ENCODE peak calls at places on chromosome 20, in seven cellular contexts. One of them, this sample, is unnamed.

GRCh38 chr20:57399587-57400261 is 8.5 kb downstream of the RBM38 start:
- DNase-seq in testis: peak
- DNase-seq in tibial nerve: no peak
- DNase-seq in suprapubic skin: no peak
- DNase-seq in breast epithelium: no peak
- DNase-seq in ovary: peak
- DNase-seq in Peyer's patch: no peak
- DNase-seq in this sample: no peak

GRCh38 chr20:48538856-48539255 is 288.9 kb downstream of the PREX1 start:
- DNase-seq in testis: no peak
- DNase-seq in tibial nerve: no peak
- DNase-seq in suprapubic skin: no peak
- DNase-seq in breast epithelium: no peak
- DNase-seq in ovary: no peak
- DNase-seq in Peyer's patch: no peak
- DNase-seq in this sample: no peak

GRCh38 chr20:20331796-20332195 is 36.1 kb upstream of the INSM1 start:
- DNase-seq in testis: no peak
- DNase-seq in tibial nerve: no peak
- DNase-seq in suprapubic skin: no peak
- DNase-seq in breast epithelium: no peak
- DNase-seq in ovary: no peak
- DNase-seq in Peyer's patch: no peak
- DNase-seq in this sample: no peak

GRCh38 chr20:52031574-52032303 is 159.8 kb downstream of the ZFP64 start:
- DNase-seq in testis: no peak
- DNase-seq in tibial nerve: no peak
- DNase-seq in suprapubic skin: no peak
- DNase-seq in breast epithelium: no peak
- DNase-seq in ovary: peak
- DNase-seq in Peyer's patch: peak
- DNase-seq in this sample: no peak

GRCh38 chr20:34979366-34980153 is 23.9 kb downstream of the MYH7B start:
- DNase-seq in testis: peak
- DNase-seq in tibial nerve: no peak
- DNase-seq in suprapubic skin: no peak
- DNase-seq in breast epithelium: no peak
- DNase-seq in ovary: no peak
- DNase-seq in Peyer's patch: no peak
- DNase-seq in this sample: peak

GRCh38 chr20:41452226-41452625 is 85.6 kb upstream of the EMILIN3 start:
- DNase-seq in testis: no peak
- DNase-seq in tibial nerve: no peak
- DNase-seq in suprapubic skin: no peak
- DNase-seq in breast epithelium: no peak
- DNase-seq in ovary: no peak
- DNase-seq in Peyer's patch: no peak
- DNase-seq in this sample: no peak

GRCh38 chr20:41476013-41476441 is 109.4 kb upstream of the EMILIN3 start:
- DNase-seq in testis: peak
- DNase-seq in tibial nerve: peak
- DNase-seq in suprapubic skin: no peak
- DNase-seq in breast epithelium: peak
- DNase-seq in ovary: no peak
- DNase-seq in Peyer's patch: no peak
- DNase-seq in this sample: peak

GRCh38 chr20:35048739-35049138 is 43.9 kb downstream of the TRPC4AP start:
- DNase-seq in testis: peak
- DNase-seq in tibial nerve: no peak
- DNase-seq in suprapubic skin: no peak
- DNase-seq in breast epithelium: no peak
- DNase-seq in ovary: no peak
- DNase-seq in Peyer's patch: no peak
- DNase-seq in this sample: no peak

GRCh38 chr20:44983095-44983674 is 16.9 kb downstream of the STK4 start:
- DNase-seq in testis: no peak
- DNase-seq in tibial nerve: no peak
- DNase-seq in suprapubic skin: no peak
- DNase-seq in breast epithelium: no peak
- DNase-seq in ovary: no peak
- DNase-seq in Peyer's patch: no peak
- DNase-seq in this sample: peak

GRCh38 chr20:12764053-12764452 is 244.7 kb upstream of the SPTLC3 start:
- DNase-seq in testis: no peak
- DNase-seq in tibial nerve: no peak
- DNase-seq in suprapubic skin: no peak
- DNase-seq in breast epithelium: no peak
- DNase-seq in ovary: no peak
- DNase-seq in Peyer's patch: no peak
- DNase-seq in this sample: no peak

GRCh38 chr20:15654208-15654649 is 919.0 kb downstream of the KIF16B start:
- DNase-seq in testis: peak
- DNase-seq in tibial nerve: peak
- DNase-seq in suprapubic skin: no peak
- DNase-seq in breast epithelium: no peak
- DNase-seq in ovary: no peak
- DNase-seq in Peyer's patch: peak
- DNase-seq in this sample: peak

GRCh38 chr20:17749979-17750721 is 50.4 kb downstream of the BANF2 start:
- DNase-seq in testis: no peak
- DNase-seq in tibial nerve: peak
- DNase-seq in suprapubic skin: peak
- DNase-seq in breast epithelium: no peak
- DNase-seq in ovary: peak
- DNase-seq in Peyer's patch: peak
- DNase-seq in this sample: no peak

DNA sequence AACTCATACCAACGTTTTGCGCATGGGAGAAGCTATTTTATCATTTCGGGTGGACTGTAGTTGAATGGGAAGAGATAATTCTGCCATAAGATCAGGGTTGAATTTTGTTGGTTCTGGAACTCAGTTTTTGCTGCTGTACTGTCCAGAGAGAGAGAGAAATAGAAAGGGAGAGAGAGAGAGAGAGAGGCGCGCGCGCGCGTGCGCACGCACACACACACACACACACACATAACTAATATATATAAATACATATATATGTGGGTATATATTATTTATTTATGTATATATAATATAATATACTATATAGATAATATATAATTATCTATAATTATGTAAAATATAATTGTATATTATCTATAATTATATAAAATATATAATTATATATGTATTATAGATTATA is 21.9 kb downstream of the ATRN start:
- DNase-seq in testis: no peak
- DNase-seq in tibial nerve: no peak
- DNase-seq in suprapubic skin: no peak
- DNase-seq in breast epithelium: no peak
- DNase-seq in ovary: no peak
- DNase-seq in Peyer's patch: no peak
- DNase-seq in this sample: no peak
- TF ChIP-seq POLR2A in testis: no peak
- TF ChIP-seq POLR2A in tibial nerve: no peak
- TF ChIP-seq POLR2A in suprapubic skin: no peak
- TF ChIP-seq POLR2A in breast epithelium: no peak
- TF ChIP-seq POLR2A in ovary: no peak
- TF ChIP-seq POLR2A in Peyer's patch: no peak
- TF ChIP-seq POLR2A in this sample: no peak

GRCh38 chr20:47141941-47142781 is 214.3 kb downstream of the ZMYND8 start:
- DNase-seq in testis: no peak
- DNase-seq in tibial nerve: no peak
- DNase-seq in suprapubic skin: no peak
- DNase-seq in breast epithelium: no peak
- DNase-seq in ovary: no peak
- DNase-seq in Peyer's patch: no peak
- DNase-seq in this sample: no peak

GRCh38 chr20:47141350-47141921 is 215.1 kb downstream of the ZMYND8 start:
- DNase-seq in testis: no peak
- DNase-seq in tibial nerve: no peak
- DNase-seq in suprapubic skin: no peak
- DNase-seq in breast epithelium: no peak
- DNase-seq in ovary: no peak
- DNase-seq in Peyer's patch: no peak
- DNase-seq in this sample: no peak

GRCh38 chr20:47142782-47143170 is 213.7 kb downstream of the ZMYND8 start:
- DNase-seq in testis: no peak
- DNase-seq in tibial nerve: no peak
- DNase-seq in suprapubic skin: no peak
- DNase-seq in breast epithelium: no peak
- DNase-seq in ovary: no peak
- DNase-seq in Peyer's patch: no peak
- DNase-seq in this sample: no peak

GRCh38 chr20:47144463-47144862 is 212.0 kb downstream of the ZMYND8 start:
- DNase-seq in testis: no peak
- DNase-seq in tibial nerve: no peak
- DNase-seq in suprapubic skin: no peak
- DNase-seq in breast epithelium: no peak
- DNase-seq in ovary: no peak
- DNase-seq in Peyer's patch: no peak
- DNase-seq in this sample: no peak

DNA sequence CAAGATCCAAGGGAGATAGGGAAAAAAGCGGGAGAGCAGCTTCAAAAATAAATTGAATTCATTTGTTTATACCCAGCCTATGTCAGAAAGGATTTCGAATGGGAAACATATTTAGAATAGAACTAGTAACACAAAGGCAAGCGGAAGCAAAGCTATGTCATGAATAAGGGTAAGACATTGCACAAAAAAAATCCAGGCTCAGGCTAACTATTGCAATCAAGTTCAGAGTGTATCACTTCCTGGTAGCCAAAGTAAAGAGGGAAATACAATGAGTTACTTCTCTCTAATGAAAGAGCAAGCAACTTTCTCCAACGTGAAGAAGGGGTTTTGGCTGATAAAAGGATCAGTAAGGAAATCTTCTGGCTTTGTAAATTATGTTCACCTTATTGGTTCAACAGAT is 212.8 kb downstream of the ZMYND8 start:
- DNase-seq in testis: no peak
- DNase-seq in tibial nerve: no peak
- DNase-seq in suprapubic skin: no peak
- DNase-seq in breast epithelium: no peak
- DNase-seq in ovary: no peak
- DNase-seq in Peyer's patch: no peak
- DNase-seq in this sample: no peak
- TF ChIP-seq POLR2A in testis: no peak
- TF ChIP-seq POLR2A in tibial nerve: no peak
- TF ChIP-seq POLR2A in suprapubic skin: no peak
- TF ChIP-seq POLR2A in breast epithelium: no peak
- TF ChIP-seq POLR2A in ovary: no peak
- TF ChIP-seq POLR2A in Peyer's patch: no peak
- TF ChIP-seq POLR2A in this sample: no peak

GRCh38 chr20:37494796-37495195 is 26.3 kb upstream of the NNAT start:
- DNase-seq in testis: no peak
- DNase-seq in tibial nerve: no peak
- DNase-seq in suprapubic skin: no peak
- DNase-seq in breast epithelium: no peak
- DNase-seq in ovary: no peak
- DNase-seq in Peyer's patch: no peak
- DNase-seq in this sample: no peak

GRCh38 chr20:37494301-37494700 is 26.7 kb upstream of the NNAT start:
- DNase-seq in testis: no peak
- DNase-seq in tibial nerve: no peak
- DNase-seq in suprapubic skin: no peak
- DNase-seq in breast epithelium: no peak
- DNase-seq in ovary: no peak
- DNase-seq in Peyer's patch: no peak
- DNase-seq in this sample: no peak

GRCh38 chr20:37492096-37492625 is 28.9 kb upstream of the NNAT start:
- DNase-seq in testis: no peak
- DNase-seq in tibial nerve: no peak
- DNase-seq in suprapubic skin: peak
- DNase-seq in breast epithelium: no peak
- DNase-seq in ovary: no peak
- DNase-seq in Peyer's patch: no peak
- DNase-seq in this sample: no peak

GRCh38 chr20:37490670-37491350 is 30.2 kb upstream of the NNAT start:
- DNase-seq in testis: no peak
- DNase-seq in tibial nerve: no peak
- DNase-seq in suprapubic skin: peak
- DNase-seq in breast epithelium: no peak
- DNase-seq in ovary: no peak
- DNase-seq in Peyer's patch: no peak
- DNase-seq in this sample: no peak

GRCh38 chr20:37492945-37493344 is 28.1 kb upstream of the NNAT start:
- DNase-seq in testis: no peak
- DNase-seq in tibial nerve: no peak
- DNase-seq in suprapubic skin: peak
- DNase-seq in breast epithelium: no peak
- DNase-seq in ovary: no peak
- DNase-seq in Peyer's patch: no peak
- DNase-seq in this sample: no peak
- TF ChIP-seq POLR2A in testis: no peak
- TF ChIP-seq POLR2A in tibial nerve: no peak
- TF ChIP-seq POLR2A in suprapubic skin: no peak
- TF ChIP-seq POLR2A in breast epithelium: no peak
- TF ChIP-seq POLR2A in ovary: no peak
- TF ChIP-seq POLR2A in Peyer's patch: no peak
- TF ChIP-seq POLR2A in this sample: no peak

GRCh38 chr20:53828673-53829085 is 235.0 kb upstream of the ZNF217 start:
- DNase-seq in testis: peak
- DNase-seq in tibial nerve: peak
- DNase-seq in suprapubic skin: no peak
- DNase-seq in breast epithelium: peak
- DNase-seq in ovary: no peak
- DNase-seq in Peyer's patch: peak
- DNase-seq in this sample: no peak

GRCh38 chr20:53829706-53830521 is 236.3 kb upstream of the ZNF217 start:
- DNase-seq in testis: no peak
- DNase-seq in tibial nerve: no peak
- DNase-seq in suprapubic skin: no peak
- DNase-seq in breast epithelium: no peak
- DNase-seq in ovary: no peak
- DNase-seq in Peyer's patch: peak
- DNase-seq in this sample: no peak

GRCh38 chr20:53827996-53828672 is 234.5 kb upstream of the ZNF217 start:
- DNase-seq in testis: no peak
- DNase-seq in tibial nerve: peak
- DNase-seq in suprapubic skin: no peak
- DNase-seq in breast epithelium: no peak
- DNase-seq in ovary: no peak
- DNase-seq in Peyer's patch: peak
- DNase-seq in this sample: no peak

GRCh38 chr20:53827292-53827995 is 233.8 kb upstream of the ZNF217 start:
- DNase-seq in testis: no peak
- DNase-seq in tibial nerve: no peak
- DNase-seq in suprapubic skin: no peak
- DNase-seq in breast epithelium: no peak
- DNase-seq in ovary: no peak
- DNase-seq in Peyer's patch: no peak
- DNase-seq in this sample: no peak

DNA sequence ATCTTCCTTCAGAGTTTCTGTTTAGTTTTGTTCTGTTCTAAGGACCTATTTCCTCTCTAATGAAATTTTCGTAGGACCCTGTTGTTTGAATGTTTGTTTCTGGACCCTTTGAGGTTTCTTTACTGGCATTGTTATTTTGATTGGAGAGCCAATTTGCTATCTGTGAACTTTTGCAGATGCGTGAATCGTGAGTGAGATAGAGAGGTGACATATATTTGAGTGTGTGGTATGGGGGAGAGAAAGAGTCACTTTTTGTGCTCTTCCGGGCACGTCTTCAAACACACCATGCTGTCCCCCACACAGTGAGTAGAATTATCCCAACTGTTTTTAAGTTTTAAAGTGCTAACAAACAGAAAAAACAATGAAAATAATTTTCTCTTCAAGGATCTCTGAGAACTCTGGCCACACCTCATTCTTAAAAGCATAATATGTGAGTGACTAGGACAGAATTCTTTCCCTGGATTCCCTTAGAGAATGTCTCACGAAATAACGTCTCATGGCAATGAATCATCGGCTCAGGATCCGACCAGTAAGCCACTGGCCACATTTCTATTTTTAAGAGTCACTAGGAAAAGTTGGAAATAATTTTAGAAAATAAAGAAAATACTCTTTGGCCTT is 235.6 kb upstream of the ZNF217 start:
- DNase-seq in testis: no peak
- DNase-seq in tibial nerve: peak
- DNase-seq in suprapubic skin: no peak
- DNase-seq in breast epithelium: no peak
- DNase-seq in ovary: no peak
- DNase-seq in Peyer's patch: peak
- DNase-seq in this sample: peak
- TF ChIP-seq POLR2A in testis: no peak
- TF ChIP-seq POLR2A in tibial nerve: peak
- TF ChIP-seq POLR2A in suprapubic skin: peak
- TF ChIP-seq POLR2A in breast epithelium: no peak
- TF ChIP-seq POLR2A in ovary: no peak
- TF ChIP-seq POLR2A in Peyer's patch: no peak
- TF ChIP-seq POLR2A in this sample: peak

This sample was measured in erythroblast.